ENCODE peak calls at places on chromosomes 7 and 10, in seven cellular contexts. One of them, this sample, is unnamed.

GRCh38 chr7:134627109-134627774 is 19.4 kb upstream of the BPGM start:
- DNase-seq in pancreas: no peak
- DNase-seq in tibial artery: no peak
- DNase-seq in CD4-positive, alpha-beta T cell: no peak
- DNase-seq in PC-3: no peak
- DNase-seq in H9: no peak
- DNase-seq in esophagus squamous epithelium: no peak
- DNase-seq in this sample: no peak

GRCh38 chr10:14843327-14843988 is 5.4 kb downstream of the HSPA14 start:
- DNase-seq in tibial artery: no peak
- DNase-seq in H9: no peak
- DNase-seq in esophagus squamous epithelium: no peak
- DNase-seq in CD4-positive, alpha-beta T cell: no peak
- DNase-seq in pancreas: no peak
- DNase-seq in PC-3: no peak
- DNase-seq in this sample: no peak

GRCh38 chr7:128003179-128003578 is 28.1 kb downstream of the LRRC4 start:
- DNase-seq in tibial artery: no peak
- DNase-seq in CD4-positive, alpha-beta T cell: no peak
- DNase-seq in PC-3: no peak
- DNase-seq in pancreas: no peak
- DNase-seq in esophagus squamous epithelium: no peak
- DNase-seq in H9: no peak
- DNase-seq in this sample: no peak

GRCh38 chr7:105512415-105512814 is 9.7 kb downstream of the PUS7 start:
- DNase-seq in tibial artery: no peak
- DNase-seq in CD4-positive, alpha-beta T cell: no peak
- DNase-seq in pancreas: no peak
- DNase-seq in H9: no peak
- DNase-seq in esophagus squamous epithelium: no peak
- DNase-seq in PC-3: no peak
- DNase-seq in this sample: no peak

GRCh38 chr10:117345143-117345542 is 30.1 kb downstream of the PDZD8 start:
- DNase-seq in pancreas: no peak
- DNase-seq in CD4-positive, alpha-beta T cell: no peak
- DNase-seq in PC-3: no peak
- DNase-seq in tibial artery: no peak
- DNase-seq in H9: peak; percentile 58
- DNase-seq in esophagus squamous epithelium: no peak
- DNase-seq in this sample: no peak

GRCh38 chr7:85710960-85711359 is 524.1 kb upstream of the SEMA3D start:
- DNase-seq in H9: no peak
- DNase-seq in CD4-positive, alpha-beta T cell: no peak
- DNase-seq in PC-3: no peak
- DNase-seq in tibial artery: no peak
- DNase-seq in pancreas: no peak
- DNase-seq in esophagus squamous epithelium: no peak
- DNase-seq in this sample: no peak

GRCh38 chr7:151272877-151273276 is 24.4 kb upstream of the SMARCD3 start:
- DNase-seq in esophagus squamous epithelium: no peak
- DNase-seq in H9: no peak
- DNase-seq in pancreas: no peak
- DNase-seq in PC-3: no peak
- DNase-seq in CD4-positive, alpha-beta T cell: no peak
- DNase-seq in tibial artery: no peak
- DNase-seq in this sample: no peak

GRCh38 chr7:157841757-157842390 is 505.1 kb downstream of the DNAJB6 start:
- DNase-seq in PC-3: no peak
- DNase-seq in esophagus squamous epithelium: no peak
- DNase-seq in CD4-positive, alpha-beta T cell: no peak
- DNase-seq in tibial artery: no peak
- DNase-seq in H9: no peak
- DNase-seq in pancreas: no peak
- DNase-seq in this sample: no peak

GRCh38 chr10:123766761-123767160 is 100.6 kb downstream of the GPR26 start:
- DNase-seq in tibial artery: no peak
- DNase-seq in pancreas: no peak
- DNase-seq in esophagus squamous epithelium: no peak
- DNase-seq in H9: no peak
- DNase-seq in PC-3: no peak
- DNase-seq in CD4-positive, alpha-beta T cell: no peak
- DNase-seq in this sample: no peak

GRCh38 chr7:46454796-46455195 is 533.7 kb upstream of the IGFBP3 start:
- DNase-seq in PC-3: no peak
- DNase-seq in CD4-positive, alpha-beta T cell: no peak
- DNase-seq in esophagus squamous epithelium: no peak
- DNase-seq in pancreas: no peak
- DNase-seq in H9: no peak
- DNase-seq in tibial artery: no peak
- DNase-seq in this sample: no peak

GRCh38 chr10:121771957-121772356 is 155.9 kb downstream of the ATE1 start:
- DNase-seq in esophagus squamous epithelium: no peak
- DNase-seq in pancreas: no peak
- DNase-seq in H9: no peak
- DNase-seq in CD4-positive, alpha-beta T cell: no peak
- DNase-seq in tibial artery: no peak
- DNase-seq in PC-3: no peak
- DNase-seq in this sample: no peak

GRCh38 chr7:92230547-92230946 is 15.2 kb downstream of the KRIT1 start:
- DNase-seq in CD4-positive, alpha-beta T cell: no peak
- DNase-seq in PC-3: no peak
- DNase-seq in H9: no peak
- DNase-seq in pancreas: no peak
- DNase-seq in esophagus squamous epithelium: no peak
- DNase-seq in tibial artery: no peak
- DNase-seq in this sample: no peak

DNA sequence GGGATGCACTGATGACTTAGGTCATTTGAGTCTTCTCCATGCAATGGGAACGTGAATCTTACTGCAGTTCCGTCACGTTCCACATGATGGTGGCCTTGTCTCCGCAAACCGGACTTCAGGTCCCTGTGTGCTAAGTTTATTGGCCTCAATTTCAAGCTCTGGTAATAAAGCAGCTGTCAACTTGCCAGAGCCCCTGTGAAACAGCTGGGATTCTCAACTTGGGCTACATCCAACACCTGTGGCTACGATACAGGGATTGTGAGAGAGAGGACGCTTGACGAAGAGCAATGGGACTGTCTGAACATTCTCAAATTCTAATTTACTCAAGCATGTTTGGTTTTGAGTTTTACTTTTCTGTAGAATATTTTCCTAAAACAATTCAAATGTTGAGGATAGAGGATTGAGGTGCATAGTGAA is 174.2 kb downstream of the PTN start:
- DNase-seq in CD4-positive, alpha-beta T cell: no peak
- DNase-seq in PC-3: peak; percentile 68
- DNase-seq in tibial artery: peak; percentile 21
- DNase-seq in esophagus squamous epithelium: no peak
- DNase-seq in pancreas: peak; percentile 30
- DNase-seq in H9: peak; percentile 83
- DNase-seq in this sample: no peak
- TF ChIP-seq CTCF in CD4-positive, alpha-beta T cell: no peak
- TF ChIP-seq CTCF in PC-3: peak; percentile 71
- TF ChIP-seq CTCF in tibial artery: peak; percentile 34
- TF ChIP-seq CTCF in esophagus squamous epithelium: peak; percentile 54
- TF ChIP-seq CTCF in pancreas: no peak
- TF ChIP-seq CTCF in H9: peak; percentile 90
- TF ChIP-seq CTCF in this sample: no peak

DNA sequence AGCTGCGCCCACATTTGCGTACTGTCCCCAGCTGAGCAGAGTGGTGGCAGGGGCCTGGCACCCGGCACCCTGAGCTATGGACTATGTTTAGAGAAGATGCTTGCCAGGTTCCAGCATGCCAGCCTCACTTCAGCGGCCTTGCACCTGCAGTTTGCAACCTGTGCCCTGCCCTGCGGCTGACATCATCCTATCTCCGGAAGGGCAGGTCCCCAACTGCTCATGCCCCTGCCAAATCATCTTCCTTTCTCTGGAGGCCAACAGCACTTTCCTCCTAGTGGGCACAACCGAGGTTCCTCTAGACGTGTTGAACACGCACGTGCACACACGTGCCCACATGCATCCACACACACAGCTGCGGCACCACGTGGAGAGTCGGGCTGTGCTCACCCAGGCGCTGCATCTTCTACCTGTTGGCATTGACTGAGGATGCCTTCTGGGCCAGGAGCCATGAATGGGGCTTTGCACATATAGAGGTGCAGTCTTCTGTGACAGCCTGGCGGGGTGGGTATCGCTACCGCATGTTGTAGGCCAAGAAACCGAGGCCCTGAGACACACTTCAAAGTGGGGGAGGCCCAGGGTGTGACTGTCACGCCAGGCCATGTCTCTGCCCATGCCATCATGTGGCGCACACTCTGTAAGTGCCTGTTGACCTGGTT is 24.5 kb downstream of the CNPY1 start:
- DNase-seq in PC-3: no peak
- DNase-seq in pancreas: no peak
- DNase-seq in CD4-positive, alpha-beta T cell: no peak
- DNase-seq in esophagus squamous epithelium: no peak
- DNase-seq in tibial artery: no peak
- DNase-seq in H9: no peak
- DNase-seq in this sample: no peak
- H3K27me3 ChIP-seq in PC-3: peaks cover 92% of the 10 kb centered on the region
- H3K27me3 ChIP-seq in pancreas: no peaks in the 10 kb centered on the region
- H3K27me3 ChIP-seq in CD4-positive, alpha-beta T cell: peaks cover 13% of the 10 kb centered on the region
- H3K27me3 ChIP-seq in esophagus squamous epithelium: no peaks in the 10 kb centered on the region
- H3K27me3 ChIP-seq in tibial artery: peaks cover 61% of the 10 kb centered on the region
- H3K27me3 ChIP-seq in H9: peaks cover 4% of the 10 kb centered on the region
- H3K27me3 ChIP-seq in this sample: peaks cover 7% of the 10 kb centered on the region

GRCh38 chr7:77310982-77311381 is 105.2 kb downstream of the GSAP start:
- DNase-seq in CD4-positive, alpha-beta T cell: no peak
- DNase-seq in H9: no peak
- DNase-seq in PC-3: no peak
- DNase-seq in pancreas: no peak
- DNase-seq in tibial artery: no peak
- DNase-seq in esophagus squamous epithelium: no peak
- DNase-seq in this sample: no peak

GRCh38 chr7:77306231-77307067 is 106.8 kb upstream of the FGL2 start:
- DNase-seq in esophagus squamous epithelium: no peak
- DNase-seq in CD4-positive, alpha-beta T cell: no peak
- DNase-seq in PC-3: peak; percentile 43
- DNase-seq in tibial artery: no peak
- DNase-seq in H9: no peak
- DNase-seq in pancreas: no peak
- DNase-seq in this sample: no peak

GRCh38 chr7:77313086-77313485 is 103.1 kb downstream of the GSAP start:
- DNase-seq in esophagus squamous epithelium: no peak
- DNase-seq in CD4-positive, alpha-beta T cell: no peak
- DNase-seq in PC-3: no peak
- DNase-seq in H9: no peak
- DNase-seq in tibial artery: no peak
- DNase-seq in pancreas: no peak
- DNase-seq in this sample: no peak

GRCh38 chr7:77309714-77310220 is 106.4 kb downstream of the GSAP start:
- DNase-seq in pancreas: no peak
- DNase-seq in esophagus squamous epithelium: no peak
- DNase-seq in CD4-positive, alpha-beta T cell: no peak
- DNase-seq in tibial artery: no peak
- DNase-seq in PC-3: peak; percentile 65
- DNase-seq in H9: no peak
- DNase-seq in this sample: no peak

DNA sequence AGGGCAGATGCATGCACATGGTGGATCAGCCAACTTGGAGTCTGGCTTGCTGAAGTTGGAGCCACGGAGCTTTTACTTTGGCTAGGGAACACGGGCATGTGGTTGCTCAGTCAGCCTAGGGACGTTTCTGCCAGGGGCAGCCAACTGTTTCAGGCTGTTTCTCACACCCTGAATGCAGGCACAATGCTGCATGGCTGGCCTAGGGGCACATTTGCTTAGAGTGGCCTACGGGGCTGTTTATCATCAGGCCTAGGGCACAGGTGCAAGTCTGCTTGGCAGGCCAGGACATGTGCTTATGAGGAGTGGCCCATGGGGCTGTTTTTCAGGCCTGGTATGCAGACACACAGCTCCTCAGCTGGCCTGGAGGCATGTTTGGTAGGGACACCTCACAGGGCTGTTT is 107.4 kb downstream of the GSAP start:
- DNase-seq in PC-3: no peak
- DNase-seq in tibial artery: no peak
- DNase-seq in pancreas: no peak
- DNase-seq in esophagus squamous epithelium: no peak
- DNase-seq in CD4-positive, alpha-beta T cell: no peak
- DNase-seq in H9: no peak
- DNase-seq in this sample: no peak
- H3K27ac ChIP-seq in PC-3: peak overlapping the region; percentile 82
- H3K27ac ChIP-seq in tibial artery: no peak overlapping the region
- H3K27ac ChIP-seq in pancreas: no peak overlapping the region
- H3K27ac ChIP-seq in esophagus squamous epithelium: peak overlapping the region; percentile 56
- H3K27ac ChIP-seq in CD4-positive, alpha-beta T cell: no peak overlapping the region
- H3K27ac ChIP-seq in H9: no peak overlapping the region
- H3K27ac ChIP-seq in this sample: no peak overlapping the region

GRCh38 chr10:78756604-78757442 is 311.9 kb upstream of the ZMIZ1 start:
- DNase-seq in tibial artery: peak; percentile 90
- DNase-seq in pancreas: peak; percentile 58
- DNase-seq in PC-3: peak; percentile 100
- DNase-seq in CD4-positive, alpha-beta T cell: no peak
- DNase-seq in esophagus squamous epithelium: peak; percentile 37
- DNase-seq in H9: no peak
- DNase-seq in this sample: peak; percentile 81
- TF ChIP-seq CTCF in tibial artery: no peak
- TF ChIP-seq CTCF in pancreas: no peak
- TF ChIP-seq CTCF in PC-3: peak; percentile 39
- TF ChIP-seq CTCF in CD4-positive, alpha-beta T cell: no peak
- TF ChIP-seq CTCF in esophagus squamous epithelium: no peak
- TF ChIP-seq CTCF in H9: no peak
- TF ChIP-seq CTCF in this sample: no peak

DNA sequence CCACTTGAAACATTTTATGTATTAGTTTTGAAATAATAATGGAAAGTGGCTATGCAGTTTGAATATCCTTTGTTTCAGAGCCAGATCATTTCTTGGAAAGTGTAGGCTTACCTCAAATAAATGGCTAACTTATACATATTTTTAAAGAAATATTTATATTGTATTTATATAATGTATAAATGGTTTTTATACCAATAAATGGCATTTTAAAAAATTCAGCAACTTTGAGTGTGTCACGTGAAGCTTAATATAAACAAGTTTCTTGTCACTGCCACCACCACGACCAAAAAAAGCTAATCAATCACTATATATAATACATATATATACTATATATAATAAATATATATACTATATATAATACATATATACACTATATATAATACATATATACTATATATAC is 4.8 kb downstream of the IL6 start:
- DNase-seq in tibial artery: no peak
- DNase-seq in H9: no peak
- DNase-seq in CD4-positive, alpha-beta T cell: no peak
- DNase-seq in pancreas: no peak
- DNase-seq in PC-3: no peak
- DNase-seq in esophagus squamous epithelium: no peak
- DNase-seq in this sample: no peak
- H3K27me3 ChIP-seq in tibial artery: no peaks in the 10 kb centered on the region
- H3K27me3 ChIP-seq in H9: no peaks in the 10 kb centered on the region
- H3K27me3 ChIP-seq in CD4-positive, alpha-beta T cell: peaks cover 10% of the 10 kb centered on the region
- H3K27me3 ChIP-seq in pancreas: no peaks in the 10 kb centered on the region
- H3K27me3 ChIP-seq in PC-3: no peaks in the 10 kb centered on the region
- H3K27me3 ChIP-seq in esophagus squamous epithelium: no peaks in the 10 kb centered on the region
- H3K27me3 ChIP-seq in this sample: no peaks in the 10 kb centered on the region